ENCODE peak calls at places on chromosomes 12 and 14, in four cellular contexts. H is AG09319; T is Kasumi-1; Z is activated naive CD4-positive, alpha-beta T cell treated with anti-CD3 and anti-CD28 coated beads for 36 hours. K is an unnamed sample.

GRCh38 chr14:93078830-93079229 is 36.9 kb downstream of the ITPK1 start:
- DNase-seq in H (peak), T (no peak), Z (no peak), K (no peak)

GRCh38 chr12:96401061-96401871 is 1.0 kb upstream of the CDK17 start:
- DNase-seq in H (no peak), T (peak), Z (peak), K (no peak)

GRCh38 chr14:23930742-23931141 is 22.8 kb upstream of the DHRS4 start:
- DNase-seq in Z (no peak), T (no peak), H (no peak), K (no peak)

GRCh38 chr14:58815046-58815701 is 177.4 kb downstream of the DACT1 start:
- DNase-seq in H (no peak), Z (no peak), T (no peak), K (no peak)

GRCh38 chr12:130948136-130948535 is 5.6 kb upstream of the ADGRD1 start:
- DNase-seq in Z (no peak), H (no peak), T (no peak), K (no peak)

GRCh38 chr12:25590021-25590721 is 37.1 kb upstream of the LMNTD1 start:
- DNase-seq in Z (peak), H (no peak), T (peak), K (no peak)

GRCh38 chr12:70576341-70577282 is 60.6 kb downstream of the PTPRB start:
- DNase-seq in H (peak), Z (no peak), T (peak), K (no peak)

GRCh38 chr12:50106907-50107306 is 3.1 kb downstream of the GPD1 start:
- DNase-seq in T (no peak), H (no peak), Z (no peak), K (no peak)

GRCh38 chr12:31318870-31319269 is 7.1 kb downstream of the SINHCAF start:
- DNase-seq in T (peak), H (no peak), Z (no peak), K (no peak)

GRCh38 chr12:112179936-112180335 is 54.6 kb downstream of the TRAFD1 start:
- DNase-seq in H (no peak), Z (no peak), T (no peak), K (no peak)

GRCh38 chr14:95474941-95475340 is 41.5 kb downstream of the SYNE3 start:
- DNase-seq in H (no peak), T (no peak), Z (no peak), K (no peak)

GRCh38 chr12:2805146-2805525 is 7.3 kb upstream of the ITFG2 start:
- DNase-seq in T (no peak), Z (no peak), H (no peak), K (no peak)